ENCODE peak calls at places on chromosome 18, in five cellular contexts. One of them, this sample, is unnamed.

GRCh38 chr18:841647-842370 is 29.8 kb upstream of the YES1 start:
- DNase-seq in PC-9: no peak
- DNase-seq in A549: no peak
- DNase-seq in tibial nerve: no peak
- DNase-seq in Peyer's patch: no peak
- DNase-seq in this sample: no peak

GRCh38 chr18:5440297-5440696 is 103.5 kb downstream of the EPB41L3 start:
- DNase-seq in PC-9: no peak
- DNase-seq in tibial nerve: no peak
- DNase-seq in A549: no peak
- DNase-seq in Peyer's patch: no peak
- DNase-seq in this sample: no peak

GRCh38 chr18:30121397-30121796 is 921.1 kb downstream of the DSC3 start:
- DNase-seq in PC-9: no peak
- DNase-seq in Peyer's patch: no peak
- DNase-seq in tibial nerve: no peak
- DNase-seq in A549: no peak
- DNase-seq in this sample: no peak

GRCh38 chr18:34039194-34039593 is 185.5 kb downstream of the NOL4 start:
- DNase-seq in tibial nerve: no peak
- DNase-seq in Peyer's patch: no peak
- DNase-seq in A549: no peak
- DNase-seq in PC-9: no peak
- DNase-seq in this sample: no peak

GRCh38 chr18:44541159-44541558 is 139.5 kb upstream of the SETBP1 start:
- DNase-seq in A549: no peak
- DNase-seq in PC-9: no peak
- DNase-seq in tibial nerve: no peak
- DNase-seq in Peyer's patch: no peak
- DNase-seq in this sample: no peak

GRCh38 chr18:36775396-36775795 is 53.4 kb downstream of the TPGS2 start:
- DNase-seq in PC-9: no peak
- DNase-seq in Peyer's patch: no peak
- DNase-seq in tibial nerve: no peak
- DNase-seq in A549: no peak
- DNase-seq in this sample: no peak

GRCh38 chr18:8602040-8602439 is 7.2 kb upstream of the RAB12 start:
- DNase-seq in PC-9: no peak
- DNase-seq in A549: no peak
- DNase-seq in Peyer's patch: no peak
- DNase-seq in tibial nerve: no peak
- DNase-seq in this sample: no peak

GRCh38 chr18:44715245-44715644 is 34.6 kb downstream of the SETBP1 start:
- DNase-seq in tibial nerve: no peak
- DNase-seq in Peyer's patch: no peak
- DNase-seq in PC-9: no peak
- DNase-seq in A549: no peak
- DNase-seq in this sample: no peak

GRCh38 chr18:9334351-9335254 is at the start of gene TWSG1:
- DNase-seq in A549: peak; percentile 65
- DNase-seq in tibial nerve: peak; percentile 82
- DNase-seq in Peyer's patch: peak; percentile 91
- DNase-seq in PC-9: peak; percentile 75
- DNase-seq in this sample: peak; percentile 86

GRCh38 chr18:13611058-13611615 is 115.2 kb downstream of the FAM210A start:
- DNase-seq in PC-9: no peak
- DNase-seq in tibial nerve: no peak
- DNase-seq in Peyer's patch: peak; percentile 70
- DNase-seq in A549: no peak
- DNase-seq in this sample: no peak

GRCh38 chr18:13540783-13541182 is 185.6 kb downstream of the FAM210A start:
- DNase-seq in Peyer's patch: peak; percentile 15
- DNase-seq in tibial nerve: no peak
- DNase-seq in A549: no peak
- DNase-seq in PC-9: no peak
- DNase-seq in this sample: no peak

GRCh38 chr18:75223687-75224347 is 13.2 kb downstream of the TSHZ1 start:
- DNase-seq in tibial nerve: no peak
- DNase-seq in PC-9: no peak
- DNase-seq in Peyer's patch: no peak
- DNase-seq in A549: no peak
- DNase-seq in this sample: no peak

GRCh38 chr18:55247032-55247431 is 287.8 kb upstream of the CCDC68 start:
- DNase-seq in A549: no peak
- DNase-seq in Peyer's patch: no peak
- DNase-seq in tibial nerve: no peak
- DNase-seq in PC-9: no peak
- DNase-seq in this sample: no peak
- H3K27ac ChIP-seq in A549: no peak overlapping the region
- H3K27ac ChIP-seq in Peyer's patch: peak overlapping the region; percentile 68
- H3K27ac ChIP-seq in tibial nerve: no peak overlapping the region
- H3K27ac ChIP-seq in PC-9: no peak overlapping the region
- H3K27ac ChIP-seq in this sample: peak overlapping the region; percentile 47

GRCh38 chr18:28126768-28127167 is 50.2 kb downstream of the CDH2 start:
- DNase-seq in tibial nerve: no peak
- DNase-seq in PC-9: no peak
- DNase-seq in Peyer's patch: no peak
- DNase-seq in A549: no peak
- DNase-seq in this sample: no peak
- H3K4me1 ChIP-seq in tibial nerve: no peaks in the 10 kb centered on the region
- H3K4me1 ChIP-seq in PC-9: no peaks in the 10 kb centered on the region
- H3K4me1 ChIP-seq in Peyer's patch: no peaks in the 10 kb centered on the region
- H3K4me1 ChIP-seq in A549: peaks cover 63% of the 10 kb centered on the region
- H3K4me1 ChIP-seq in this sample: peaks cover 16% of the 10 kb centered on the region

DNA sequence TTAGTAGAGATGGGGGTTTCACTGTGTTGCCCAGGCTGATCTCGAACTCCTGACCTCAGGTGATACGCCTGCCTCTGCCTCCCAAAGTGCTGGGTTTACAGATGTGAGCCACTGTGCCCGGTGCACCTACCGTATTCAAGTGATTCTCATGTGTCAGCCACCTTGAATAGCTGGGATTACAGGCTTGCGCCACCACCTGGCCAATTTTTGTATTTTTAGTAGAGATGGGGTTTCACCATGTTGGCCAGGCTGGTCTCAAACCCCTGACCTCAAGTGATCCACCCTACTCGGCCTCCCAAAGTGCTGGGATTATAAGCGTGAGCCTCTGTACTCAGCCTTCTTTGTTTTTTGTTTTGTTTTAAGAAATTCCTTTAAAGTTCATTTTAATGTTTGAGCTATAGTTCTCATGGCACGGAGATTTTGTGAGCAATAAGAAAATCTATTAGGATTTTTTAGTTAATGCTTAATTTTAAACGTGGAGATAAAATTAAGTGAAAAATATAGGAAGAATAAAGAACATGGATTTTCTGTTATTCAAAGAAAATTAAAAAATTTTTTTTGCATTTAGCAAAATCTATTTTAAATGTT is 242.6 kb downstream of the PHLPP1 start:
- DNase-seq in Peyer's patch: peak; percentile 26
- DNase-seq in PC-9: no peak
- DNase-seq in tibial nerve: no peak
- DNase-seq in A549: no peak
- DNase-seq in this sample: no peak
- H3K27ac ChIP-seq in Peyer's patch: no peak overlapping the region
- H3K27ac ChIP-seq in PC-9: no peak overlapping the region
- H3K27ac ChIP-seq in tibial nerve: no peak overlapping the region
- H3K27ac ChIP-seq in A549: peak overlapping the region; percentile 45
- H3K27ac ChIP-seq in this sample: no peak overlapping the region

GRCh38 chr18:48894799-48895346 is 55.9 kb downstream of the SMAD7 start:
- DNase-seq in Peyer's patch: no peak
- DNase-seq in PC-9: no peak
- DNase-seq in tibial nerve: no peak
- DNase-seq in A549: no peak
- DNase-seq in this sample: no peak

GRCh38 chr18:48898521-48898920 is 52.2 kb downstream of the SMAD7 start:
- DNase-seq in Peyer's patch: no peak
- DNase-seq in PC-9: no peak
- DNase-seq in tibial nerve: no peak
- DNase-seq in A549: no peak
- DNase-seq in this sample: no peak

GRCh38 chr18:48897531-48897930 is 53.2 kb downstream of the SMAD7 start:
- DNase-seq in A549: no peak
- DNase-seq in PC-9: no peak
- DNase-seq in tibial nerve: no peak
- DNase-seq in Peyer's patch: no peak
- DNase-seq in this sample: no peak

GRCh38 chr18:48896326-48896874 is 54.4 kb downstream of the SMAD7 start:
- DNase-seq in tibial nerve: no peak
- DNase-seq in Peyer's patch: no peak
- DNase-seq in A549: no peak
- DNase-seq in PC-9: no peak
- DNase-seq in this sample: no peak

DNA sequence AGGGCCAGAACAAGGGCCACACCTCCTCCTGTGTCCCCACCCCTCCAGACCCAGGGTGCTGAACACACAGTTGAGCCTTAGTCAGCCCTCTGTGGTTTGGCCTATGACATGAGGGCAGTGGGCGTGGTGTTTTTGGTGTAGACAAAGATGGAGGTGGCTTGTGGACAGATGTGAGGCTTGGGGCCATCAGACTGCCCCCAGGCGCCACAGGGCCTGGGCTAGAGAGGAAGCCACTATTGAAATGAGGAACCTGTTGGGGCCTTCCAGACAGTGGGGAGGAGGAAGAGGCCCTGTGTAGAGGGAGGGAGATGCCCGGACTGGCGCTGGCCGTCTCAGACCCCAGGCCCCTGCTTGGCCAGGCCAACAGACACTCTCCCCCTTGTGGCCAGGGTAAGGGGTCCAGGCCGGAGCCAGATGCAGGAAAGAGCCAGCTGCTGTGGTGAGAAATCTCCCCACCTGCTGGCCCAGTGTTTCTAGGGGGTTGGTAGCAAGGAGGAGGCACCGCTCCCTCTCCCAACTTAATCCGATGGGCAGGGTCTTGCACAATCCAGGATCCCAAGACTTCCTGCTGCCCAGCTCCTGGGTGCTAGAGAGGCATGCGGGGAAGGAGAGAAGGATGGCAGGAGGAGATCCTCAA is 53.8 kb downstream of the SMAD7 start:
- DNase-seq in Peyer's patch: peak; percentile 64
- DNase-seq in PC-9: peak; percentile 93
- DNase-seq in A549: no peak
- DNase-seq in tibial nerve: peak; percentile 34
- DNase-seq in this sample: no peak
- H3K4me1 ChIP-seq in Peyer's patch: peaks cover 6% of the 10 kb centered on the region
- H3K4me1 ChIP-seq in PC-9: peaks cover 30% of the 10 kb centered on the region
- H3K4me1 ChIP-seq in A549: peaks cover 22% of the 10 kb centered on the region
- H3K4me1 ChIP-seq in tibial nerve: no peaks in the 10 kb centered on the region
- H3K4me1 ChIP-seq in this sample: peaks cover 13% of the 10 kb centered on the region

GRCh38 chr18:32284284-32284683 is 94.4 kb downstream of the MEP1B start:
- DNase-seq in A549: no peak
- DNase-seq in PC-9: no peak
- DNase-seq in Peyer's patch: no peak
- DNase-seq in tibial nerve: no peak
- DNase-seq in this sample: no peak

GRCh38 chr18:32286749-32287148 is 96.9 kb downstream of the MEP1B start:
- DNase-seq in Peyer's patch: no peak
- DNase-seq in A549: no peak
- DNase-seq in tibial nerve: no peak
- DNase-seq in PC-9: no peak
- DNase-seq in this sample: no peak

GRCh38 chr18:32289480-32290075 is 99.7 kb downstream of the MEP1B start:
- DNase-seq in Peyer's patch: no peak
- DNase-seq in A549: peak; percentile 31
- DNase-seq in tibial nerve: no peak
- DNase-seq in PC-9: no peak
- DNase-seq in this sample: no peak

GRCh38 chr18:32287873-32288272 is 98.0 kb downstream of the MEP1B start:
- DNase-seq in Peyer's patch: no peak
- DNase-seq in A549: no peak
- DNase-seq in tibial nerve: no peak
- DNase-seq in PC-9: no peak
- DNase-seq in this sample: no peak

DNA sequence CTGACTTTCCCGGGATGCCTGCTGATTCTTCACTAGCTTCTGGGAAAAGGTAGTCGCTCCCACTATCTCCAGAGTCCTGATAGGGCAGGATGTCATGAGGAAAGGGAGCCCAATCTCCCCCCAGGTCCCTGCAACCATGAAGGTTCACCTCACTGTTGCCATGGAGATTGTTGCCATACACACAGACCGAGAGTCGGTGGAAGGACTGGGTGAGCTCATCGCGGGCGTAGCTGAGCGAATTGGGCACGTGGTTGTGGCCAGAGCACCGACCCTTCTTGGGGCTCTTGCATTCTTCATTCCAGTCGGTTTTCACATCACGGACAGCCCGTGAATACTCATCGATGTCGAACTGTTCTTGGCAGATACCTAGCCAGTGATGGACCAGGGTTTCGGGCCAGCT is 97.4 kb downstream of the MEP1B start:
- DNase-seq in A549: no peak
- DNase-seq in PC-9: no peak
- DNase-seq in tibial nerve: no peak
- DNase-seq in Peyer's patch: no peak
- DNase-seq in this sample: peak; percentile 47
- H3K27ac ChIP-seq in A549: no peak overlapping the region
- H3K27ac ChIP-seq in PC-9: no peak overlapping the region
- H3K27ac ChIP-seq in tibial nerve: peak overlapping the region; percentile 72
- H3K27ac ChIP-seq in Peyer's patch: no peak overlapping the region
- H3K27ac ChIP-seq in this sample: peak overlapping the region; percentile 95